ENCODE peak calls at places on chromosomes 7 and 10, in eight cellular contexts. One of them, this sample, is unnamed.
A peak's percentile ranks its signal among the peaks of the same experiment; 100 is the strongest.

GRCh38 chr10:114879541-114880158 is 58.1 kb downstream of the FHIP2A start:
- DNase-seq in upper lobe of right lung: no peak
- DNase-seq in A549: peak; percentile 46
- DNase-seq in CD8-positive, alpha-beta T cell: peak; percentile 21
- DNase-seq in ovary: no peak
- DNase-seq in OCI-LY7: peak; percentile 45
- DNase-seq in kidney: no peak
- DNase-seq in tibial artery: no peak
- DNase-seq in this sample: no peak

GRCh38 chr7:75696263-75697037 is 42.3 kb downstream of the HIP1 start:
- DNase-seq in upper lobe of right lung: peak; percentile 66
- DNase-seq in A549: no peak
- DNase-seq in CD8-positive, alpha-beta T cell: no peak
- DNase-seq in ovary: no peak
- DNase-seq in OCI-LY7: no peak
- DNase-seq in kidney: no peak
- DNase-seq in tibial artery: no peak
- DNase-seq in this sample: no peak

GRCh38 chr10:50456711-50457110 is 167.0 kb downstream of the SGMS1 start:
- DNase-seq in upper lobe of right lung: no peak
- DNase-seq in A549: no peak
- DNase-seq in CD8-positive, alpha-beta T cell: no peak
- DNase-seq in ovary: no peak
- DNase-seq in OCI-LY7: no peak
- DNase-seq in kidney: no peak
- DNase-seq in tibial artery: no peak
- DNase-seq in this sample: no peak

GRCh38 chr7:150363872-150364271 is 4.8 kb upstream of the REPIN1 start:
- DNase-seq in upper lobe of right lung: peak; percentile 28
- DNase-seq in A549: no peak
- DNase-seq in CD8-positive, alpha-beta T cell: no peak
- DNase-seq in ovary: no peak
- DNase-seq in OCI-LY7: peak; percentile 72
- DNase-seq in kidney: no peak
- DNase-seq in tibial artery: no peak
- DNase-seq in this sample: no peak

GRCh38 chr10:35843524-35844171 is 201.6 kb upstream of the FZD8 start:
- DNase-seq in upper lobe of right lung: no peak
- DNase-seq in A549: no peak
- DNase-seq in CD8-positive, alpha-beta T cell: no peak
- DNase-seq in ovary: no peak
- DNase-seq in OCI-LY7: no peak
- DNase-seq in kidney: no peak
- DNase-seq in tibial artery: no peak
- DNase-seq in this sample: peak; percentile 39

GRCh38 chr7:47611045-47611511 is 29.2 kb upstream of the TNS3 start:
- DNase-seq in upper lobe of right lung: no peak
- DNase-seq in A549: no peak
- DNase-seq in CD8-positive, alpha-beta T cell: no peak
- DNase-seq in ovary: no peak
- DNase-seq in OCI-LY7: no peak
- DNase-seq in kidney: no peak
- DNase-seq in tibial artery: no peak
- DNase-seq in this sample: no peak

GRCh38 chr7:54888067-54888735 is 129.2 kb upstream of the SEC61G start:
- DNase-seq in upper lobe of right lung: no peak
- DNase-seq in A549: no peak
- DNase-seq in CD8-positive, alpha-beta T cell: no peak
- DNase-seq in ovary: no peak
- DNase-seq in OCI-LY7: no peak
- DNase-seq in kidney: no peak
- DNase-seq in tibial artery: no peak
- DNase-seq in this sample: peak; percentile 63

GRCh38 chr10:122492955-122493597 is 31.7 kb downstream of the HTRA1 start:
- DNase-seq in upper lobe of right lung: peak; percentile 48
- DNase-seq in A549: no peak
- DNase-seq in CD8-positive, alpha-beta T cell: no peak
- DNase-seq in ovary: peak; percentile 60
- DNase-seq in OCI-LY7: no peak
- DNase-seq in kidney: no peak
- DNase-seq in tibial artery: peak; percentile 42
- DNase-seq in this sample: no peak

GRCh38 chr10:62015994-62016393 is 114.5 kb downstream of the ARID5B start:
- DNase-seq in upper lobe of right lung: no peak
- DNase-seq in A549: no peak
- DNase-seq in CD8-positive, alpha-beta T cell: no peak
- DNase-seq in ovary: no peak
- DNase-seq in OCI-LY7: no peak
- DNase-seq in kidney: no peak
- DNase-seq in tibial artery: no peak
- DNase-seq in this sample: no peak

GRCh38 chr7:74084722-74085578 is 1.3 kb downstream of the LIMK1 start:
- DNase-seq in upper lobe of right lung: no peak
- DNase-seq in A549: no peak
- DNase-seq in CD8-positive, alpha-beta T cell: no peak
- DNase-seq in ovary: peak; percentile 58
- DNase-seq in OCI-LY7: no peak
- DNase-seq in kidney: no peak
- DNase-seq in tibial artery: no peak
- DNase-seq in this sample: peak; percentile 52

GRCh38 chr7:48087349-48087748 is 1.7 kb upstream of the UPP1 start:
- DNase-seq in upper lobe of right lung: no peak
- DNase-seq in A549: no peak
- DNase-seq in CD8-positive, alpha-beta T cell: no peak
- DNase-seq in ovary: no peak
- DNase-seq in OCI-LY7: peak; percentile 36
- DNase-seq in kidney: no peak
- DNase-seq in tibial artery: no peak
- DNase-seq in this sample: no peak

GRCh38 chr7:150357277-150357676 is 11.3 kb upstream of the REPIN1 start:
- DNase-seq in upper lobe of right lung: peak; percentile 6
- DNase-seq in A549: no peak
- DNase-seq in CD8-positive, alpha-beta T cell: peak; percentile 81
- DNase-seq in ovary: no peak
- DNase-seq in OCI-LY7: no peak
- DNase-seq in kidney: no peak
- DNase-seq in tibial artery: no peak
- DNase-seq in this sample: no peak

GRCh38 chr7:43480581-43480980 is 102.3 kb upstream of the STK17A start:
- DNase-seq in upper lobe of right lung: no peak
- DNase-seq in A549: no peak
- DNase-seq in CD8-positive, alpha-beta T cell: no peak
- DNase-seq in ovary: no peak
- DNase-seq in OCI-LY7: no peak
- DNase-seq in kidney: no peak
- DNase-seq in tibial artery: no peak
- DNase-seq in this sample: no peak

GRCh38 chr7:78080811-78081210 is 282.2 kb downstream of the PHTF2 start:
- DNase-seq in upper lobe of right lung: no peak
- DNase-seq in A549: no peak
- DNase-seq in CD8-positive, alpha-beta T cell: no peak
- DNase-seq in ovary: no peak
- DNase-seq in OCI-LY7: no peak
- DNase-seq in kidney: no peak
- DNase-seq in tibial artery: no peak
- DNase-seq in this sample: no peak

GRCh38 chr7:76294344-76295024 is 8.0 kb upstream of the HSPB1 start:
- DNase-seq in upper lobe of right lung: peak; percentile 98
- DNase-seq in A549: peak; percentile 83
- DNase-seq in CD8-positive, alpha-beta T cell: no peak
- DNase-seq in ovary: peak; percentile 97
- DNase-seq in OCI-LY7: peak; percentile 55
- DNase-seq in kidney: peak; percentile 99
- DNase-seq in tibial artery: peak; percentile 98
- DNase-seq in this sample: peak; percentile 99

GRCh38 chr7:131546126-131546525 is 10.3 kb downstream of the PODXL start:
- DNase-seq in upper lobe of right lung: no peak
- DNase-seq in A549: no peak
- DNase-seq in CD8-positive, alpha-beta T cell: no peak
- DNase-seq in ovary: peak; percentile 36
- DNase-seq in OCI-LY7: no peak
- DNase-seq in kidney: peak; percentile 32
- DNase-seq in tibial artery: no peak
- DNase-seq in this sample: no peak

GRCh38 chr7:131548371-131548770 is 8.1 kb downstream of the PODXL start:
- DNase-seq in upper lobe of right lung: no peak
- DNase-seq in A549: no peak
- DNase-seq in CD8-positive, alpha-beta T cell: no peak
- DNase-seq in ovary: no peak
- DNase-seq in OCI-LY7: no peak
- DNase-seq in kidney: peak; percentile 8
- DNase-seq in tibial artery: no peak
- DNase-seq in this sample: no peak

GRCh38 chr7:131547589-131547988 is 8.8 kb downstream of the PODXL start:
- DNase-seq in upper lobe of right lung: no peak
- DNase-seq in A549: no peak
- DNase-seq in CD8-positive, alpha-beta T cell: no peak
- DNase-seq in ovary: no peak
- DNase-seq in OCI-LY7: no peak
- DNase-seq in kidney: peak; percentile 34
- DNase-seq in tibial artery: no peak
- DNase-seq in this sample: no peak

GRCh38 chr7:131544449-131545425 is 11.7 kb downstream of the PODXL start:
- DNase-seq in upper lobe of right lung: no peak
- DNase-seq in A549: no peak
- DNase-seq in CD8-positive, alpha-beta T cell: no peak
- DNase-seq in ovary: peak; percentile 43
- DNase-seq in OCI-LY7: peak; percentile 40
- DNase-seq in kidney: peak; percentile 56
- DNase-seq in tibial artery: no peak
- DNase-seq in this sample: no peak

DNA sequence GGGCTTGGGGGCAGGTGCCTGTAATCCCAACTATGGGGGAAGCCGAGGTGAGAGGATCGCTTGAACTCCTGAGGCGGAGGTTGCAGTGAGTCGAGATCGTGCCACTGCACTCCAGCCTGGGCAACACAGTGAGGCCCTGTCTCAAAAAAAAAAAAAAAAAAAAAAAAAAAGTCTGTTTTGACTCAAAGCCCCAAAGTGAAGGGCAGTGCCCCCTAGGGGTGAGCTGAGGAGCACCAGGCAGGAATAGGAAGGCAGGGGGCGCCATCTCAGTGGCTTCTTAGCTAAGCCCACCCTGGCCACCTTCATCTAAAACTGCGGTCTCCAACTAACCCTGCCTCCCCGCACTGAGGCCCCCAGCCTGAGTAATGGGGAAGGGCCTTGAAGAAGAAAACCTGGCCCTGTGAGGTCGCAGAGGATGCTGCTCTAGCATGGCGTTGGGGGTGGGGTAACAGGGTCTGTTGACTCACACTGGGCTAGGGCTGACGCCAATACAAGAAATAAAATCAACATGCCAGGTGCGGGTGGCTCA is 9.8 kb downstream of the PODXL start:
- DNase-seq in upper lobe of right lung: no peak
- DNase-seq in A549: no peak
- DNase-seq in CD8-positive, alpha-beta T cell: peak; percentile 33
- DNase-seq in ovary: peak; percentile 44
- DNase-seq in OCI-LY7: peak; percentile 60
- DNase-seq in kidney: peak; percentile 68
- DNase-seq in tibial artery: no peak
- DNase-seq in this sample: no peak
- H3K4me1 ChIP-seq in upper lobe of right lung: peaks cover 17% of the 10 kb centered on the region
- H3K4me1 ChIP-seq in A549: peaks cover 17% of the 10 kb centered on the region
- H3K4me1 ChIP-seq in CD8-positive, alpha-beta T cell: no peaks in the 10 kb centered on the region
- H3K4me1 ChIP-seq in ovary: peaks cover 3% of the 10 kb centered on the region
- H3K4me1 ChIP-seq in OCI-LY7: no peaks in the 10 kb centered on the region
- H3K4me1 ChIP-seq in kidney: no peaks in the 10 kb centered on the region
- H3K4me1 ChIP-seq in tibial artery: peaks cover 2% of the 10 kb centered on the region
- H3K4me1 ChIP-seq in this sample: peaks cover 15% of the 10 kb centered on the region

DNA sequence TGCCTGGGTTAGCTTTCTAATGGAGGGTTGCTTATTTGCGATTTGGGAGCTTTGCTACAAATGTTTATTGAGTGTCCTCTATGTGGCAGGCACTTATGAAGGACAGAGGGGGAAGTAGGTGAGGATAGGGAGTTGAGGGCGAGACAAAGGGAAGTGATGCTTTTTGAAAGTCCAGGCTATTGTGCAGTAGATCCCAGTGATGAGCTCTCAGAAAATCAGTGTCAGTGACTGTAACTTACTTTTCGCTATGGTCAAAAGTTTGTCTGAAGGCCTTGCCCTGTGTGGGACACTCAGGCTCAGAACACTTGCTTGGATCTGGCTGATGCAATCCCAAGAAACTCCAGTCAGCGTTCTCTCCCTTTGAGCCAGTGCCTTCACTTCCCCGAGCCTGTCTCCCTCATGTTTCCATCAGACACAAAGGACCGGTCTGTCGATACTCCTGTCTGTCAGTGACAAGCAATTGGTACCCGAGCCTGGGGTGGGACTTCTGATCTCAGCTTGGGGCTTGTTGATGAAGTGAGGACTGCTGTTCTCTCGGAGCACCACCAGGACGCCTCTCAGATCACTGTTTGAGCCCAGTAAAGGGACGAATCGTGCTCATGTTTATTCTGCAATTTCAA is 63.1 kb upstream of the SORCS3 start:
- DNase-seq in upper lobe of right lung: no peak
- DNase-seq in A549: no peak
- DNase-seq in CD8-positive, alpha-beta T cell: no peak
- DNase-seq in ovary: no peak
- DNase-seq in OCI-LY7: no peak
- DNase-seq in kidney: no peak
- DNase-seq in tibial artery: no peak
- DNase-seq in this sample: no peak
- TF ChIP-seq CTCF in upper lobe of right lung: no peak
- TF ChIP-seq CTCF in A549: no peak
- TF ChIP-seq CTCF in CD8-positive, alpha-beta T cell: no peak
- TF ChIP-seq CTCF in ovary: no peak
- TF ChIP-seq CTCF in OCI-LY7: no peak
- TF ChIP-seq CTCF in kidney: no peak
- TF ChIP-seq CTCF in tibial artery: no peak
- TF ChIP-seq CTCF in this sample: no peak

DNA sequence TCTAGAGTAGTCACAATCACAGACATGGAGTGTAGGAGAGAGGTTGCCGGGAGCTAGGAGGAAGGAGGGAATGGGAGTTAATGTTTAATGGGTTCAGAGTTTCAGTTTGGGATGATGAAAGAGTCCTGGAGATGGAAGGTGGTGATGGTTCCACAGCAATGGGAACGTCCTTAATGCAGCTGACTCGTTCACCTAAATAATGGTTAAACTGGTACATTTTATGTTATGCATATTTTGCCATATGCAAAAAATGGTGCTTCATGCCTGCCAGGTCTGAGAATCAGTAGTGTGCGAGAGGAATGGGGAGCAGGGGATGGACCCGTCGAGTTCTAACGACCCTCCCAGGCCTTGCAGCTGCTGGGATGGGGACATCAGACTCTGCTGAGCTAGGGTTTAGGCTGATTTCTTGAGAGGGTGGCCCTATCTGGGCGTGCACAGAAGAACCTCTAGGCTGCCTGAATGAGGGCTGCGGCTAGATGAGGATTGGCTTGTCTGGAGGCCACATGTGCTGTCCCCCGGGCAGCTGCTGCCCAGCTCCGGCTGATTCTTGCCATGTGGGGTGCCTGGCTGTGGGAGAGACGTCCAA is 115.8 kb downstream of the GRK5 start:
- DNase-seq in upper lobe of right lung: no peak
- DNase-seq in A549: no peak
- DNase-seq in CD8-positive, alpha-beta T cell: no peak
- DNase-seq in ovary: no peak
- DNase-seq in OCI-LY7: no peak
- DNase-seq in kidney: no peak
- DNase-seq in tibial artery: no peak
- DNase-seq in this sample: no peak
- H3K4me3 ChIP-seq in upper lobe of right lung: no peak overlapping the region
- H3K4me3 ChIP-seq in A549: no peak overlapping the region
- H3K4me3 ChIP-seq in CD8-positive, alpha-beta T cell: no peak overlapping the region
- H3K4me3 ChIP-seq in ovary: no peak overlapping the region
- H3K4me3 ChIP-seq in OCI-LY7: no peak overlapping the region
- H3K4me3 ChIP-seq in kidney: no peak overlapping the region
- H3K4me3 ChIP-seq in tibial artery: no peak overlapping the region
- H3K4me3 ChIP-seq in this sample: no peak overlapping the region

GRCh38 chr10:79239930-79240713 is 107.1 kb upstream of the PPIF start:
- DNase-seq in upper lobe of right lung: no peak
- DNase-seq in A549: no peak
- DNase-seq in CD8-positive, alpha-beta T cell: no peak
- DNase-seq in ovary: no peak
- DNase-seq in OCI-LY7: no peak
- DNase-seq in kidney: peak; percentile 74
- DNase-seq in tibial artery: no peak
- DNase-seq in this sample: no peak
- H3K4me1 ChIP-seq in upper lobe of right lung: peaks cover 86% of the 10 kb centered on the region
- H3K4me1 ChIP-seq in A549: peaks cover 9% of the 10 kb centered on the region
- H3K4me1 ChIP-seq in CD8-positive, alpha-beta T cell: peaks cover 21% of the 10 kb centered on the region
- H3K4me1 ChIP-seq in ovary: peaks cover 25% of the 10 kb centered on the region
- H3K4me1 ChIP-seq in OCI-LY7: peaks cover 24% of the 10 kb centered on the region
- H3K4me1 ChIP-seq in kidney: peaks cover 17% of the 10 kb centered on the region
- H3K4me1 ChIP-seq in tibial artery: peaks cover 13% of the 10 kb centered on the region
- H3K4me1 ChIP-seq in this sample: peaks cover 48% of the 10 kb centered on the region